ENCODE peak calls at places on chromosomes 2 and 18, in six cellular contexts. L is T-helper 2 cell; R is HCT116; Y is activated naive CD4-positive, alpha-beta T cell treated with Interleukin-2 at 50 U/mL for 16 hours; C is activated T-helper 1 cell treated with Interleukin-2 at 50 U/mL for 16 hours; S is HT1080. V is an unnamed sample.
A peak's percentile ranks its signal among the peaks of the same experiment; 100 is the strongest.

GRCh38 chr2:163375472-163375871 is 360.3 kb downstream of the FIGN start:
- DNase-seq in L (no peak), R (no peak), Y (no peak), C (no peak), S (no peak), V (no peak)

GRCh38 chr2:20182241-20182931 is 42.5 kb downstream of the SDC1 start:
- DNase-seq in L (no peak), R (no peak), Y (no peak), C (no peak), S (peak; percentile 95), V (no peak)

GRCh38 chr2:3610415-3610814 is 15.5 kb downstream of the COLEC11 start:
- DNase-seq in L (no peak), R (no peak), Y (no peak), C (no peak), S (no peak), V (no peak)

GRCh38 chr2:47134386-47135090 is 20.6 kb downstream of the STPG4 start:
- DNase-seq in L (no peak), R (no peak), Y (no peak), C (no peak), S (no peak), V (no peak)

GRCh38 chr2:175025233-175025632 is 20.1 kb upstream of the CHN1 start:
- DNase-seq in L (no peak), R (no peak), Y (no peak), C (no peak), S (no peak), V (no peak)

GRCh38 chr2:130864830-130865229 is 28.1 kb downstream of the ARHGEF4 start:
- DNase-seq in L (no peak), R (peak; percentile 50), Y (no peak), C (no peak), S (peak; percentile 59), V (no peak)

GRCh38 chr2:235611756-235612155 is 117.9 kb downstream of the AGAP1 start:
- DNase-seq in L (no peak), R (no peak), Y (no peak), C (no peak), S (no peak), V (no peak)

GRCh38 chr2:168801961-168802824 is at the start of gene NOSTRIN:
- DNase-seq in L (no peak), R (peak; percentile 35), Y (no peak), C (no peak), S (no peak), V (no peak)

GRCh38 chr2:30230479-30230854 is 867 bp upstream of the LBH start:
- DNase-seq in L (no peak), R (no peak), Y (peak; percentile 24), C (no peak), S (no peak), V (no peak)

GRCh38 chr2:24870440-24870839 is 49.6 kb downstream of the ADCY3 start:
- DNase-seq in L (no peak), R (no peak), Y (no peak), C (no peak), S (no peak), V (no peak)

GRCh38 chr18:46407471-46408166 is 249.4 kb downstream of the LOXHD1 start:
- DNase-seq in L (no peak), R (no peak), Y (no peak), C (no peak), S (no peak), V (no peak)

GRCh38 chr2:15986068-15986560 is 45.8 kb downstream of the MYCN start:
- DNase-seq in L (no peak), R (no peak), Y (no peak), C (no peak), S (no peak), V (no peak)

GRCh38 chr2:239372835-239373234 is 28.0 kb downstream of the HDAC4 start:
- DNase-seq in L (no peak), R (no peak), Y (no peak), C (no peak), S (no peak), V (no peak)

GRCh38 chr2:54524236-54524991 is 68.3 kb downstream of the SPTBN1 start:
- DNase-seq in L (peak; percentile 59), R (no peak), Y (peak; percentile 17), C (no peak), S (peak; percentile 85), V (no peak)

GRCh38 chr2:99864561-99865216 is 277.7 kb downstream of the AFF3 start:
- DNase-seq in L (no peak), R (no peak), Y (no peak), C (no peak), S (no peak), V (no peak)

GRCh38 chr2:110866496-110866895 is 134.1 kb downstream of the ACOXL start:
- DNase-seq in L (peak; percentile 55), R (no peak), Y (peak; percentile 75), C (no peak), S (no peak), V (peak; percentile 47)

GRCh38 chr2:83584674-83585073 is 874.4 kb downstream of the SUCLG1 start:
- DNase-seq in L (no peak), R (no peak), Y (no peak), C (no peak), S (no peak), V (no peak)

GRCh38 chr2:26477911-26478253 is at the start of gene OTOF:
- DNase-seq in L (no peak), R (no peak), Y (no peak), C (no peak), S (peak; percentile 50), V (no peak)

GRCh38 chr2:195094330-195094729 is 562.7 kb upstream of the SLC39A10 start:
- DNase-seq in L (no peak), R (no peak), Y (no peak), C (no peak), S (peak; percentile 21), V (no peak)

GRCh38 chr2:222864296-222864695 is 3.5 kb downstream of the ACSL3 start:
- DNase-seq in L (no peak), R (no peak), Y (no peak), C (no peak), S (peak; percentile 76), V (no peak)

GRCh38 chr2:29009711-29010677 is 28.9 kb downstream of the TOGARAM2 start:
- DNase-seq in L (no peak), R (no peak), Y (no peak), C (no peak), S (no peak), V (no peak)

GRCh38 chr2:13515254-13515653 is 798.5 kb downstream of the TRIB2 start:
- DNase-seq in L (no peak), R (no peak), Y (no peak), C (no peak), S (no peak), V (no peak)

GRCh38 chr2:226799976-226800940 is 638 bp upstream of the IRS1 start:
- DNase-seq in L (no peak), R (no peak), Y (no peak), C (no peak), S (peak; percentile 10), V (no peak)

GRCh38 chr2:28628987-28629386 is 122.6 kb upstream of the PPP1CB start:
- DNase-seq in L (no peak), R (no peak), Y (no peak), C (no peak), S (no peak), V (no peak)

GRCh38 chr2:205895981-205896655 is 189.9 kb downstream of the INO80D start:
- DNase-seq in L (no peak), R (no peak), Y (no peak), C (no peak), S (no peak), V (no peak)

GRCh38 chr2:169822036-169822435 is 2.7 kb downstream of the METTL5 start:
- DNase-seq in L (no peak), R (no peak), Y (no peak), C (no peak), S (no peak), V (no peak)

GRCh38 chr2:149861034-149861433 is 273.5 kb upstream of the MMADHC start:
- DNase-seq in L (no peak), R (no peak), Y (no peak), C (no peak), S (no peak), V (no peak)

GRCh38 chr2:131682122-131682944 is 154.6 kb downstream of the CCDC74A start:
- DNase-seq in L (peak; percentile 90), R (peak; percentile 76), Y (peak; percentile 82), C (peak; percentile 56), S (peak; percentile 92), V (peak; percentile 79)

GRCh38 chr2:72173640-72174321 is 26.1 kb upstream of the CYP26B1 start:
- DNase-seq in L (no peak), R (no peak), Y (no peak), C (no peak), S (peak; percentile 78), V (no peak)

GRCh38 chr2:12722445-12723316 is 5.9 kb downstream of the TRIB2 start:
- DNase-seq in L (no peak), R (no peak), Y (peak; percentile 30), C (no peak), S (no peak), V (no peak)

GRCh38 chr2:215660687-215661086 is 224.8 kb upstream of the FN1 start:
- DNase-seq in L (no peak), R (no peak), Y (no peak), C (no peak), S (peak; percentile 49), V (no peak)

GRCh38 chr2:135411646-135412045 is 119.4 kb downstream of the ZRANB3 start:
- DNase-seq in L (no peak), R (no peak), Y (no peak), C (no peak), S (no peak), V (no peak)

GRCh38 chr18:58768293-58768974 is 96.2 kb upstream of the ZNF532 start:
- DNase-seq in L (peak; percentile 71), R (peak; percentile 23), Y (peak; percentile 73), C (peak; percentile 44), S (peak; percentile 60), V (peak; percentile 66)

GRCh38 chr18:9824474-9824832 is 61.3 kb upstream of the TXNDC2 start:
- DNase-seq in L (no peak), R (no peak), Y (no peak), C (no peak), S (no peak), V (no peak)

GRCh38 chr2:28209312-28209711 is 183.3 kb upstream of the FOSL2 start:
- DNase-seq in L (no peak), R (no peak), Y (no peak), C (no peak), S (peak; percentile 25), V (no peak)

GRCh38 chr2:17814601-17815000 is 1.7 kb upstream of the MSGN1 start:
- DNase-seq in L (no peak), R (no peak), Y (no peak), C (no peak), S (no peak), V (no peak)

GRCh38 chr2:46294185-46294836 is 2.9 kb upstream of the EPAS1 start:
- DNase-seq in L (peak; percentile 28), R (no peak), Y (peak; percentile 16), C (no peak), S (peak; percentile 15), V (peak; percentile 48)

GRCh38 chr18:60259052-60259681 is 113.4 kb downstream of the MC4R start:
- DNase-seq in L (no peak), R (no peak), Y (no peak), C (no peak), S (peak; percentile 80), V (no peak)

GRCh38 chr18:4157339-4157738 is 297.8 kb downstream of the DLGAP1 start:
- DNase-seq in L (no peak), R (no peak), Y (no peak), C (no peak), S (no peak), V (no peak)

GRCh38 chr2:114651933-114652332 is 209.5 kb downstream of the DPP10 start:
- DNase-seq in L (no peak), R (no peak), Y (no peak), C (no peak), S (no peak), V (no peak)

V was measured in activated CD4-positive, alpha-beta memory T cell treated with anti-CD3 and anti-CD28 coated beads, Interleukin-2, amount 10 ng/mL, durations not matched to agents 7 days and 5 days.